ENCODE peak calls at places on chromosomes 12 and 14, in five cellular contexts. One of them, this sample, is unnamed.
A peak's percentile ranks its signal among the peaks of the same experiment; 100 is the strongest.

GRCh38 chr14:58200480-58200841 is 512 bp downstream of the ACTR10 start:
- DNase-seq in HCT116: no peak
- DNase-seq in IMR-90: peak; percentile 0
- DNase-seq in psoas muscle: no peak
- DNase-seq in PC-9: peak; percentile 39
- DNase-seq in this sample: no peak

GRCh38 chr12:89427508-89428156 is 75.3 kb upstream of the DUSP6 start:
- DNase-seq in HCT116: no peak
- DNase-seq in IMR-90: no peak
- DNase-seq in psoas muscle: no peak
- DNase-seq in PC-9: no peak
- DNase-seq in this sample: no peak

GRCh38 chr14:26709019-26709418 is 111.2 kb upstream of the NOVA1 start:
- DNase-seq in HCT116: no peak
- DNase-seq in IMR-90: no peak
- DNase-seq in psoas muscle: no peak
- DNase-seq in PC-9: peak; percentile 38
- DNase-seq in this sample: no peak

GRCh38 chr12:103779410-103780092 is 61.5 kb downstream of the NT5DC3 start:
- DNase-seq in HCT116: no peak
- DNase-seq in IMR-90: peak; percentile 8
- DNase-seq in psoas muscle: no peak
- DNase-seq in PC-9: peak; percentile 51
- DNase-seq in this sample: no peak

GRCh38 chr14:85317491-85318021 is 212.4 kb upstream of the FLRT2 start:
- DNase-seq in HCT116: no peak
- DNase-seq in IMR-90: peak; percentile 26
- DNase-seq in psoas muscle: no peak
- DNase-seq in PC-9: no peak
- DNase-seq in this sample: no peak

GRCh38 chr12:91182664-91183455 is at the start of gene DCN:
- DNase-seq in HCT116: no peak
- DNase-seq in IMR-90: peak; percentile 81
- DNase-seq in psoas muscle: no peak
- DNase-seq in PC-9: no peak
- DNase-seq in this sample: no peak

GRCh38 chr12:120428597-120429206 is 9.2 kb upstream of the COX6A1 start:
- DNase-seq in HCT116: no peak
- DNase-seq in IMR-90: no peak
- DNase-seq in psoas muscle: no peak
- DNase-seq in PC-9: no peak
- DNase-seq in this sample: no peak

GRCh38 chr14:100471451-100472093 is 115.6 kb downstream of the BEGAIN start:
- DNase-seq in HCT116: peak; percentile 68
- DNase-seq in IMR-90: no peak
- DNase-seq in psoas muscle: peak; percentile 86
- DNase-seq in PC-9: peak; percentile 85
- DNase-seq in this sample: no peak

GRCh38 chr14:92471919-92472318 is 41.7 kb upstream of the RIN3 start:
- DNase-seq in HCT116: peak; percentile 62
- DNase-seq in IMR-90: peak; percentile 93
- DNase-seq in psoas muscle: no peak
- DNase-seq in PC-9: peak; percentile 90
- DNase-seq in this sample: no peak

GRCh38 chr12:46404733-46405132 is 32.2 kb upstream of the SLC38A2 start:
- DNase-seq in HCT116: no peak
- DNase-seq in IMR-90: no peak
- DNase-seq in psoas muscle: no peak
- DNase-seq in PC-9: no peak
- DNase-seq in this sample: no peak

GRCh38 chr14:24268225-24268624 is 3.2 kb downstream of the RABGGTA start:
- DNase-seq in HCT116: no peak
- DNase-seq in IMR-90: no peak
- DNase-seq in psoas muscle: no peak
- DNase-seq in PC-9: no peak
- DNase-seq in this sample: no peak

GRCh38 chr12:75658826-75659823 is 147.7 kb upstream of the KRR1 start:
- DNase-seq in HCT116: peak; percentile 85
- DNase-seq in IMR-90: peak; percentile 86
- DNase-seq in psoas muscle: no peak
- DNase-seq in PC-9: no peak
- DNase-seq in this sample: no peak

GRCh38 chr12:71607494-71608330 is 55.9 kb downstream of the ZFC3H1 start:
- DNase-seq in HCT116: no peak
- DNase-seq in IMR-90: no peak
- DNase-seq in psoas muscle: no peak
- DNase-seq in PC-9: no peak
- DNase-seq in this sample: no peak

GRCh38 chr12:49673446-49674317 is 33.5 kb downstream of the FMNL3 start:
- DNase-seq in HCT116: no peak
- DNase-seq in IMR-90: peak; percentile 94
- DNase-seq in psoas muscle: peak; percentile 95
- DNase-seq in PC-9: no peak
- DNase-seq in this sample: no peak

GRCh38 chr12:57563358-57563757 is 13.5 kb downstream of the KIF5A start:
- DNase-seq in HCT116: no peak
- DNase-seq in IMR-90: no peak
- DNase-seq in psoas muscle: no peak
- DNase-seq in PC-9: no peak
- DNase-seq in this sample: no peak

GRCh38 chr14:45044638-45045037 is 39.3 kb upstream of the PRPF39 start:
- DNase-seq in HCT116: no peak
- DNase-seq in IMR-90: no peak
- DNase-seq in psoas muscle: no peak
- DNase-seq in PC-9: no peak
- DNase-seq in this sample: no peak

GRCh38 chr12:115983226-115983798 is 294.2 kb downstream of the MED13L start:
- DNase-seq in HCT116: no peak
- DNase-seq in IMR-90: no peak
- DNase-seq in psoas muscle: no peak
- DNase-seq in PC-9: no peak
- DNase-seq in this sample: no peak

GRCh38 chr12:58283553-58283952 is 342.2 kb downstream of the ATP23 start:
- DNase-seq in HCT116: no peak
- DNase-seq in IMR-90: no peak
- DNase-seq in psoas muscle: no peak
- DNase-seq in PC-9: no peak
- DNase-seq in this sample: no peak

GRCh38 chr12:96350982-96351381 is 49.3 kb downstream of the CDK17 start:
- DNase-seq in HCT116: no peak
- DNase-seq in IMR-90: no peak
- DNase-seq in psoas muscle: no peak
- DNase-seq in PC-9: no peak
- DNase-seq in this sample: no peak
- H3K4me1 ChIP-seq in HCT116: no peaks in the 10 kb centered on the region
- H3K4me1 ChIP-seq in IMR-90: peaks cover 15% of the 10 kb centered on the region
- H3K4me1 ChIP-seq in psoas muscle: peaks cover 19% of the 10 kb centered on the region
- H3K4me1 ChIP-seq in PC-9: no peaks in the 10 kb centered on the region
- H3K4me1 ChIP-seq in this sample: no peaks in the 10 kb centered on the region

GRCh38 chr14:89086060-89086382 is 261.6 kb downstream of the TTC8 start:
- DNase-seq in HCT116: no peak
- DNase-seq in IMR-90: no peak
- DNase-seq in psoas muscle: no peak
- DNase-seq in PC-9: no peak
- DNase-seq in this sample: no peak
- H3K27me3 ChIP-seq in HCT116: no peaks in the 10 kb centered on the region
- H3K27me3 ChIP-seq in IMR-90: peaks cover 7% of the 10 kb centered on the region
- H3K27me3 ChIP-seq in psoas muscle: no peaks in the 10 kb centered on the region
- H3K27me3 ChIP-seq in PC-9: peaks cover 18% of the 10 kb centered on the region
- H3K27me3 ChIP-seq in this sample: no peaks in the 10 kb centered on the region

DNA sequence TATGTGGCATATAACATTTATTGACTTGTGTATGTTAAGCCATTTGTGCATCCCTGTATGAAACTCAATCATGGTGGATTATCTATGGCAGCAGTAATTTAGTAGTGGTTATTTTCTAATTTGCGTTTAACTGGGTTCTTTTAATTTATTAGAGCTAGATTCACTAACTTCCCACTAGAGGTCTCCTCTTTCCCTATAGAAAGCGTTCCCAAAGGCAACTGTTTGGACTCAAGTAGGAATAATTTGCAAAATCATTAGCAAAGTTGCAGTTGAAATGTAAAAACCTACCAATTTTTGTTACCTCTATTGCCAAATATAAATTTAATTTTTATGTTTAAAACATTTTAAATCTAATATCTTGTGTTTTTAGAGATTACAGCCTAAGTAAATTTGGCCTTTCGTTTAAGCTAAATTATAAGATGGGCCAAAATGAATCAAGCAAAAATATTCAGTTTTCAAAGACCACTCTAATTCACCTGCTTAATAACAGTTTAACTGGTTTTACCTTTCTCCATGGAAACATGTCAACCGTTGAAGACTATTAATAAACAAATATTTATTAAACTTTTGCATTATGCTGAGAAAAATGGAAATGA is 6.0 kb downstream of the DMAC2L start:
- DNase-seq in HCT116: peak; percentile 26
- DNase-seq in IMR-90: peak; percentile 66
- DNase-seq in psoas muscle: no peak
- DNase-seq in PC-9: no peak
- DNase-seq in this sample: no peak
- TF ChIP-seq CTCF in HCT116: peak; percentile 65
- TF ChIP-seq CTCF in IMR-90: peak; percentile 78
- TF ChIP-seq CTCF in psoas muscle: peak; percentile 53
- TF ChIP-seq CTCF in PC-9: peak; percentile 87
- TF ChIP-seq CTCF in this sample: peak; percentile 77

GRCh38 chr12:106146987-106147386 is 8.2 kb upstream of the NUAK1 start:
- DNase-seq in HCT116: no peak
- DNase-seq in IMR-90: no peak
- DNase-seq in psoas muscle: no peak
- DNase-seq in PC-9: no peak
- DNase-seq in this sample: no peak
- H3K4me1 ChIP-seq in HCT116: peaks cover 8% of the 10 kb centered on the region
- H3K4me1 ChIP-seq in IMR-90: peaks cover 2% of the 10 kb centered on the region
- H3K4me1 ChIP-seq in psoas muscle: peaks cover 59% of the 10 kb centered on the region
- H3K4me1 ChIP-seq in PC-9: peaks cover 7% of the 10 kb centered on the region
- H3K4me1 ChIP-seq in this sample: peaks cover 26% of the 10 kb centered on the region

GRCh38 chr12:97713972-97714588 is 251.5 kb downstream of the RMST start:
- DNase-seq in HCT116: no peak
- DNase-seq in IMR-90: no peak
- DNase-seq in psoas muscle: no peak
- DNase-seq in PC-9: no peak
- DNase-seq in this sample: no peak
- H3K27me3 ChIP-seq in HCT116: no peaks in the 10 kb centered on the region
- H3K27me3 ChIP-seq in IMR-90: no peaks in the 10 kb centered on the region
- H3K27me3 ChIP-seq in psoas muscle: peaks cover 2% of the 10 kb centered on the region
- H3K27me3 ChIP-seq in PC-9: peaks cover 3% of the 10 kb centered on the region
- H3K27me3 ChIP-seq in this sample: no peaks in the 10 kb centered on the region

DNA sequence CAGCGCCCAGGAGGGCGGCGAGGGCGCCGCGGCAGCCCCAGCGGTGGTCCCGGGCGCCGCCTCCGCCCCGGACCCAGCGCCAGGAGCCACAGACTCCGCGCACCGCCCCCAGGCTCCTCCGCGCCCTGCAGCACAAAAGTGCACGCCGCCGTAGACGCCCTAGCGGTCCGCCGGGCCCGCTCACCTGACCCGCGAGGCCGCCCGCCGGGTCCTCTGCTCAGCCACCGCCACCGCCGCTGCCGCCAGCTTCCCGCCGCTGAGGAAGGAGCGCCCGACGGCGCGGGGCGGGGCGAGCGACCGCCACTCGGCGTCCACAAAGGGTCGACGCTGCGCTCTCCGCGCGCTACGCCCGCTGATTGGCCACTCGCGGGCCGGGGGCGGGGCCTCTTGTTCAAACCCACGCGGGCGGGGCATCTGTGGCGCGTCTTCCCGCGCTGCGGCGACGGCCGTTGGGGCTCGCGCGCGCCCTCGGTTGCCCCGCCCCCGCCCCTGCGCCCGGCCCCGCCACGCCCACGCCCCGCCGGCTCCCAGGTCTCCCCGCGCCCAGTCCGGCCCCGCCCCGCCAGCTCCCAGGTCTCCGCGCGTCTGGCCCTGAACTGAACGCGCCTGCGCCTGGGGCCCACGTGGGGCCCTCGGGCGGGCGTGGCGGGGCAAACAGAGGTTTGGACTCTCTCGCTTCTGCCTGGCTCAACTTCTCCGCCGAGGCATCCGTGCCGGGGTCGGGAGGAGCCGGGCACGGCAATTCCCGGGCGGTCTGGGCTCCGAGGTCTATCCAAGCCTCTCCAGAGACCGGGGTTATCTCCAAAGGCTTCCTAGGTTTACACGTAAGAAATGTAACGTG is at the start of gene CDCA4:
- DNase-seq in HCT116: peak; percentile 89
- DNase-seq in IMR-90: peak; percentile 93
- DNase-seq in psoas muscle: peak; percentile 98
- DNase-seq in PC-9: peak; percentile 84
- DNase-seq in this sample: no peak
- TF ChIP-seq CTCF in HCT116: no peak
- TF ChIP-seq CTCF in IMR-90: no peak
- TF ChIP-seq CTCF in psoas muscle: no peak
- TF ChIP-seq CTCF in PC-9: no peak
- TF ChIP-seq CTCF in this sample: no peak

GRCh38 chr12:70468741-70469140 is 102.7 kb downstream of the KCNMB4 start:
- DNase-seq in HCT116: no peak
- DNase-seq in IMR-90: no peak
- DNase-seq in psoas muscle: no peak
- DNase-seq in PC-9: no peak
- DNase-seq in this sample: no peak
- H3K4me1 ChIP-seq in HCT116: peaks cover 14% of the 10 kb centered on the region
- H3K4me1 ChIP-seq in IMR-90: no peaks in the 10 kb centered on the region
- H3K4me1 ChIP-seq in psoas muscle: no peaks in the 10 kb centered on the region
- H3K4me1 ChIP-seq in PC-9: no peaks in the 10 kb centered on the region
- H3K4me1 ChIP-seq in this sample: no peaks in the 10 kb centered on the region

GRCh38 chr12:26133508-26133907 is 8.7 kb upstream of the BHLHE41 start:
- DNase-seq in HCT116: no peak
- DNase-seq in IMR-90: no peak
- DNase-seq in psoas muscle: no peak
- DNase-seq in PC-9: no peak
- DNase-seq in this sample: no peak
- H3K27me3 ChIP-seq in HCT116: no peaks in the 10 kb centered on the region
- H3K27me3 ChIP-seq in IMR-90: peaks cover 31% of the 10 kb centered on the region
- H3K27me3 ChIP-seq in psoas muscle: no peaks in the 10 kb centered on the region
- H3K27me3 ChIP-seq in PC-9: no peaks in the 10 kb centered on the region
- H3K27me3 ChIP-seq in this sample: no peaks in the 10 kb centered on the region

GRCh38 chr14:67674139-67674479 is 323 bp downstream of the VTI1B start:
- DNase-seq in HCT116: peak; percentile 28
- DNase-seq in IMR-90: peak; percentile 45
- DNase-seq in psoas muscle: peak; percentile 83
- DNase-seq in PC-9: peak; percentile 63
- DNase-seq in this sample: no peak
- TF ChIP-seq CTCF in HCT116: no peak
- TF ChIP-seq CTCF in IMR-90: peak; percentile 10
- TF ChIP-seq CTCF in psoas muscle: peak; percentile 15
- TF ChIP-seq CTCF in PC-9: peak; percentile 55
- TF ChIP-seq CTCF in this sample: peak; percentile 12

GRCh38 chr14:23093526-23093925 is 1.4 kb downstream of the ACIN1 start:
- DNase-seq in HCT116: no peak
- DNase-seq in IMR-90: no peak
- DNase-seq in psoas muscle: no peak
- DNase-seq in PC-9: no peak
- DNase-seq in this sample: no peak

GRCh38 chr14:23094666-23095195 is at the start of gene ACIN1:
- DNase-seq in HCT116: peak; percentile 74
- DNase-seq in IMR-90: peak; percentile 86
- DNase-seq in psoas muscle: no peak
- DNase-seq in PC-9: peak; percentile 69
- DNase-seq in this sample: peak; percentile 53

GRCh38 chr14:23097786-23098185 is 2.5 kb downstream of the C14orf119 start:
- DNase-seq in HCT116: no peak
- DNase-seq in IMR-90: no peak
- DNase-seq in psoas muscle: no peak
- DNase-seq in PC-9: no peak
- DNase-seq in this sample: no peak

GRCh38 chr14:23093993-23094665 is 807 bp downstream of the ACIN1 start:
- DNase-seq in HCT116: no peak
- DNase-seq in IMR-90: no peak
- DNase-seq in psoas muscle: no peak
- DNase-seq in PC-9: no peak
- DNase-seq in this sample: no peak

GRCh38 chr14:23095196-23096108 is at the start of gene C14orf119:
- DNase-seq in HCT116: peak; percentile 99
- DNase-seq in IMR-90: peak; percentile 99
- DNase-seq in psoas muscle: peak; percentile 100
- DNase-seq in PC-9: peak; percentile 96
- DNase-seq in this sample: peak; percentile 99
- H3K4me1 ChIP-seq in HCT116: peaks cover 12% of the 10 kb centered on the region
- H3K4me1 ChIP-seq in IMR-90: peaks cover 3% of the 10 kb centered on the region
- H3K4me1 ChIP-seq in psoas muscle: peaks cover 30% of the 10 kb centered on the region
- H3K4me1 ChIP-seq in PC-9: peaks cover 25% of the 10 kb centered on the region
- H3K4me1 ChIP-seq in this sample: peaks cover 16% of the 10 kb centered on the region

This sample was measured in Panc1.